ENCODE peak calls at places on chromosomes 12 and 14, in six cellular contexts. One of them, this sample, is unnamed. For H3K27me3, the result is how much of the 10 kb centered on the place peaks cover.

GRCh38 chr14:95150910-95151309 is 6.4 kb downstream of the DICER1 start:
- DNase-seq in ascending aorta: no peak
- DNase-seq in cardiac muscle cell: no peak
- DNase-seq in Peyer's patch: no peak
- DNase-seq in psoas muscle: no peak
- DNase-seq in thoracic aorta: no peak
- DNase-seq in this sample: no peak

GRCh38 chr14:20808084-20808483 is 5.4 kb upstream of the RNASE1 start:
- DNase-seq in thoracic aorta: no peak
- DNase-seq in psoas muscle: no peak
- DNase-seq in ascending aorta: no peak
- DNase-seq in Peyer's patch: no peak
- DNase-seq in cardiac muscle cell: no peak
- DNase-seq in this sample: no peak

GRCh38 chr14:48052973-48053372 is 377.6 kb upstream of the MDGA2 start:
- DNase-seq in thoracic aorta: no peak
- DNase-seq in Peyer's patch: no peak
- DNase-seq in psoas muscle: no peak
- DNase-seq in cardiac muscle cell: no peak
- DNase-seq in ascending aorta: no peak
- DNase-seq in this sample: no peak

GRCh38 chr14:73503648-73504047 is 12.9 kb downstream of the RIOX1 start:
- DNase-seq in Peyer's patch: no peak
- DNase-seq in psoas muscle: no peak
- DNase-seq in cardiac muscle cell: no peak
- DNase-seq in ascending aorta: no peak
- DNase-seq in thoracic aorta: no peak
- DNase-seq in this sample: no peak

GRCh38 chr12:42516573-42516972 is 73.0 kb downstream of the PRICKLE1 start:
- DNase-seq in thoracic aorta: no peak
- DNase-seq in cardiac muscle cell: no peak
- DNase-seq in psoas muscle: no peak
- DNase-seq in Peyer's patch: no peak
- DNase-seq in ascending aorta: no peak
- DNase-seq in this sample: no peak

GRCh38 chr14:102255401-102256190 is 49.4 kb downstream of the MOK start:
- DNase-seq in psoas muscle: no peak
- DNase-seq in Peyer's patch: no peak
- DNase-seq in cardiac muscle cell: no peak
- DNase-seq in thoracic aorta: no peak
- DNase-seq in ascending aorta: no peak
- DNase-seq in this sample: no peak

GRCh38 chr14:68607081-68607851 is 185.6 kb downstream of the ZFP36L1 start:
- DNase-seq in cardiac muscle cell: no peak
- DNase-seq in psoas muscle: no peak
- DNase-seq in Peyer's patch: no peak
- DNase-seq in thoracic aorta: no peak
- DNase-seq in ascending aorta: no peak
- DNase-seq in this sample: no peak

GRCh38 chr12:69101505-69101904 is 137.9 kb upstream of the CPSF6 start:
- DNase-seq in psoas muscle: no peak
- DNase-seq in thoracic aorta: no peak
- DNase-seq in ascending aorta: no peak
- DNase-seq in Peyer's patch: no peak
- DNase-seq in cardiac muscle cell: no peak
- DNase-seq in this sample: peak

GRCh38 chr14:32312010-32312331 is 17.1 kb upstream of the AKAP6 start:
- DNase-seq in ascending aorta: no peak
- DNase-seq in thoracic aorta: no peak
- DNase-seq in psoas muscle: no peak
- DNase-seq in Peyer's patch: no peak
- DNase-seq in cardiac muscle cell: no peak
- DNase-seq in this sample: no peak

GRCh38 chr14:100982764-100983163 is 79.2 kb upstream of the RTL1 start:
- DNase-seq in psoas muscle: no peak
- DNase-seq in cardiac muscle cell: no peak
- DNase-seq in thoracic aorta: no peak
- DNase-seq in Peyer's patch: no peak
- DNase-seq in ascending aorta: no peak
- DNase-seq in this sample: no peak

GRCh38 chr14:70201994-70202393 is 13.2 kb upstream of the SLC8A3 start:
- DNase-seq in Peyer's patch: no peak
- DNase-seq in psoas muscle: no peak
- DNase-seq in thoracic aorta: no peak
- DNase-seq in ascending aorta: no peak
- DNase-seq in cardiac muscle cell: no peak
- DNase-seq in this sample: no peak

GRCh38 chr14:78048120-78048519 is 122.1 kb upstream of the NRXN3 start:
- DNase-seq in cardiac muscle cell: no peak
- DNase-seq in thoracic aorta: no peak
- DNase-seq in Peyer's patch: no peak
- DNase-seq in ascending aorta: no peak
- DNase-seq in psoas muscle: no peak
- DNase-seq in this sample: no peak

GRCh38 chr12:104974626-104975290 is 11.4 kb upstream of the NOPCHAP1 start:
- DNase-seq in thoracic aorta: no peak
- DNase-seq in psoas muscle: no peak
- DNase-seq in ascending aorta: no peak
- DNase-seq in Peyer's patch: no peak
- DNase-seq in cardiac muscle cell: no peak
- DNase-seq in this sample: no peak

GRCh38 chr12:90653051-90653450 is 301.9 kb downstream of the CCER1 start:
- DNase-seq in psoas muscle: no peak
- DNase-seq in cardiac muscle cell: no peak
- DNase-seq in thoracic aorta: no peak
- DNase-seq in ascending aorta: no peak
- DNase-seq in Peyer's patch: no peak
- DNase-seq in this sample: no peak

GRCh38 chr12:87779858-87780498 is 249.2 kb downstream of the C12orf50 start:
- DNase-seq in ascending aorta: no peak
- DNase-seq in psoas muscle: no peak
- DNase-seq in cardiac muscle cell: no peak
- DNase-seq in thoracic aorta: no peak
- DNase-seq in Peyer's patch: no peak
- DNase-seq in this sample: no peak

DNA sequence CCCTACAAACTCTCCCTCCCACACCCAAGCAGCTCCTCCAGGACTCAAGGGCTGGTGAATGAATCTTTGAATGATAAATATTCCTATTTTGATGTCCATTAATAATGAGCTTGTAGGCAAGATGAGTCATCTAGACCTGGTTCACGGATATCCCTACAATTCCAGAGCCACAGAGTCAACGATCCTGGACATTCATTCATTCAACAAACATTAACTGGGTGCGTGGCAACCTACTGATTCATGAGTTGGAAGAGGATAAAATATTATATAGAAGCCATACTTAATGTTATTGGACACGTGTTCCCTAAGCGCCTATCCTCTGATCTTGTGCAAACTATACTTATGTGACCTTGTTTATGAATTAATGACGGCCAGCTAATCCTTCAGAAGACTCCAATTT is 420 bp upstream of the OTUB2 start:
- DNase-seq in psoas muscle: no peak
- DNase-seq in Peyer's patch: no peak
- DNase-seq in cardiac muscle cell: no peak
- DNase-seq in thoracic aorta: no peak
- DNase-seq in ascending aorta: no peak
- DNase-seq in this sample: no peak
- H3K4me3 ChIP-seq in psoas muscle: peak
- H3K4me3 ChIP-seq in Peyer's patch: peak
- H3K4me3 ChIP-seq in cardiac muscle cell: no peak
- H3K4me3 ChIP-seq in thoracic aorta: peak
- H3K4me3 ChIP-seq in ascending aorta: peak
- H3K4me3 ChIP-seq in this sample: no peak

DNA sequence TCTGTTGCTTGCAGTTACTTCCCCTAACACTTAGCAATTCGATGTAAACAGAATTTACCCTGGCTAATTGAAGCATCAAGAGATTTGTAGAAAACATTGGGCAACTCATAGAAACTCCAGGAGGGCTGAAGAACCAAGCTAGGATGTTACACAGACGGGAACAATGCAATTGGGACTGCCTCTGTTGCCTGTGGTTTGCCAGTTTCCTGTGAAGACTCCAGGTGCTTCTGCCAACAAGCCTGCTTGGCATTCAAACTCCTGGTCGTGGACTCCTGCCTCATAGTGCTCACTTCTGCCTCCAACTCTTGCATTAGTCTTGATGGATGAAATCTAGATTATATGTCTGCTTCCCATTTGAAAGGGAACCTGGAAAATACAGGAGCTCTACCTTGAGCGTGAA is 246.0 kb downstream of the BMP4 start:
- DNase-seq in psoas muscle: no peak
- DNase-seq in Peyer's patch: no peak
- DNase-seq in thoracic aorta: no peak
- DNase-seq in cardiac muscle cell: no peak
- DNase-seq in ascending aorta: no peak
- DNase-seq in this sample: no peak
- TF ChIP-seq CTCF in psoas muscle: no peak
- TF ChIP-seq CTCF in Peyer's patch: no peak
- TF ChIP-seq CTCF in thoracic aorta: no peak
- TF ChIP-seq CTCF in cardiac muscle cell: no peak
- TF ChIP-seq CTCF in ascending aorta: no peak
- TF ChIP-seq CTCF in this sample: no peak

GRCh38 chr12:94152292-94153083 is 4.1 kb downstream of the PLXNC1 start:
- DNase-seq in thoracic aorta: no peak
- DNase-seq in Peyer's patch: no peak
- DNase-seq in psoas muscle: no peak
- DNase-seq in cardiac muscle cell: no peak
- DNase-seq in ascending aorta: no peak
- DNase-seq in this sample: no peak
- H3K27me3 ChIP-seq in thoracic aorta: under half
- H3K27me3 ChIP-seq in Peyer's patch: under half
- H3K27me3 ChIP-seq in psoas muscle: under half
- H3K27me3 ChIP-seq in cardiac muscle cell: half or more
- H3K27me3 ChIP-seq in ascending aorta: under half
- H3K27me3 ChIP-seq in this sample: under half

DNA sequence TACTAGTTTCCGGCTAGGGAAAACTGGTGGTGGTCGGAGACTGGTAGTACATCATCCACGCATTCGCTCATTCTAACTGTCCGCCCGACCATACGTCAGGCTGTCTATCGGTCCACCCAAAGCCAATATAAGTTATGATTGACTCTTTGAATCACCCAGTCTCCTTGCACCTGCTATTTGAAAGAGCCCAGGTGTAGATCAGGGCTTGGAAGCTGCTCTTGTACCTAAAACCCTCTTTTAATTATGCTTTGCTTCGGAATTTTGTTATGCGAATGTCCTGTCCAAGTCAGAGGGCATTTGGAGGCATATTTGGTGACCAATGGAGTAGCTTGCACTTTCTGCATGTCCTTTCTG is 5.7 kb upstream of the NKX2-1 start:
- DNase-seq in Peyer's patch: no peak
- DNase-seq in psoas muscle: no peak
- DNase-seq in cardiac muscle cell: no peak
- DNase-seq in thoracic aorta: no peak
- DNase-seq in ascending aorta: no peak
- DNase-seq in this sample: no peak
- H3K4me3 ChIP-seq in Peyer's patch: no peak
- H3K4me3 ChIP-seq in psoas muscle: no peak
- H3K4me3 ChIP-seq in cardiac muscle cell: no peak
- H3K4me3 ChIP-seq in thoracic aorta: no peak
- H3K4me3 ChIP-seq in ascending aorta: no peak
- H3K4me3 ChIP-seq in this sample: no peak

GRCh38 chr12:59834659-59835474 is 239.0 kb downstream of the SLC16A7 start:
- DNase-seq in thoracic aorta: no peak
- DNase-seq in psoas muscle: no peak
- DNase-seq in ascending aorta: no peak
- DNase-seq in cardiac muscle cell: peak
- DNase-seq in Peyer's patch: no peak
- DNase-seq in this sample: no peak
- TF ChIP-seq CTCF in thoracic aorta: peak
- TF ChIP-seq CTCF in psoas muscle: peak
- TF ChIP-seq CTCF in ascending aorta: peak
- TF ChIP-seq CTCF in cardiac muscle cell: peak
- TF ChIP-seq CTCF in Peyer's patch: peak
- TF ChIP-seq CTCF in this sample: peak